ENCODE peak calls at places on chromosomes 1 and 21, in ten cellular contexts. T is GM23338; I is activated gamma-delta T cell; R is AG09319; S is GM04503; O is HL-60; Q is stimulated activated effector memory CD8-positive, alpha-beta T cell treated with anti-CD3 and anti-CD28 coated beads, Interleukin-12 subunit alpha, Interleukin-12 subunit beta, amount 100 ng/mL, for 72 hours; H is left cardiac atrium; V is neural crest cell; W is H9. A is an unnamed sample.

GRCh38 chr1:180912211-180912800 is 391 bp upstream of the KIAA1614 start:
- DNase-seq in H (no peak), W (peak), R (no peak), I (no peak), T (peak), Q (no peak), O (no peak), V (no peak), S (no peak), A (peak)

GRCh38 chr1:19484793-19485361 is 462 bp downstream of the CAPZB start:
- DNase-seq in Q (no peak), I (no peak), T (peak), V (peak), H (no peak), O (no peak), R (no peak), S (no peak), W (peak), A (peak)

GRCh38 chr1:160652924-160653619 is 6.2 kb upstream of the SLAMF1 start:
- DNase-seq in Q (no peak), V (no peak), T (no peak), S (no peak), O (no peak), I (no peak), W (no peak), R (no peak), H (no peak), A (peak)

GRCh38 chr1:240806201-240806745 is 194.3 kb upstream of the GREM2 start:
- DNase-seq in S (no peak), V (no peak), I (no peak), T (no peak), H (no peak), Q (no peak), R (no peak), W (no peak), O (no peak), A (no peak)

GRCh38 chr1:27637052-27637451 is 2.1 kb upstream of the FGR start:
- DNase-seq in R (no peak), O (no peak), S (no peak), W (no peak), I (no peak), H (no peak), T (no peak), Q (no peak), V (no peak), A (no peak)

GRCh38 chr1:236774926-236775325 is 20.2 kb upstream of the MTR start:
- DNase-seq in T (peak), H (no peak), S (no peak), R (no peak), I (no peak), O (no peak), V (no peak), W (no peak), Q (no peak), A (peak)

GRCh38 chr21:17779486-17779885 is 39.7 kb downstream of the C21orf91 start:
- DNase-seq in H (no peak), V (no peak), T (no peak), W (no peak), R (no peak), S (no peak), I (no peak), Q (no peak), O (peak), A (no peak)

GRCh38 chr1:41843378-41843777 is 75.3 kb downstream of the HIVEP3 start:
- DNase-seq in W (no peak), S (no peak), V (no peak), R (no peak), O (no peak), H (no peak), Q (no peak), T (no peak), I (no peak), A (peak)

GRCh38 chr1:242828199-242828598 is 303.7 kb upstream of the PLD5 start:
- DNase-seq in Q (no peak), S (no peak), I (no peak), R (no peak), O (no peak), H (no peak), V (no peak), W (no peak), T (peak), A (no peak)

GRCh38 chr1:64891440-64891815 is 74.9 kb downstream of the JAK1 start:
- DNase-seq in R (no peak), Q (no peak), T (no peak), S (no peak), V (no peak), H (no peak), W (no peak), O (no peak), I (no peak), A (no peak)